ENCODE peak calls at places on chromosomes 4 and X, in five cellular contexts. Y is HepG2, X is GM12878, E is H1, H is NT2/D1. B is an unnamed sample.

GRCh38 chrX:76026292-76026691 is 146.6 kb upstream of the PBDC1 start:
- DNase-seq in Y (no peak), X (no peak), E (no peak), H (no peak), B (no peak)

GRCh38 chr4:88573995-88574394 is 18.3 kb upstream of the HERC3 start:
- DNase-seq in Y (peak), X (no peak), E (no peak), H (no peak), B (peak)

GRCh38 chr4:165351359-165352130 is 24.1 kb downstream of the MSMO1 start:
- DNase-seq in Y (peak), X (no peak), E (no peak), H (no peak), B (no peak)

GRCh38 chrX:63889001-63889400 is 104.0 kb upstream of the ARHGEF9 start:
- DNase-seq in Y (no peak), X (no peak), E (no peak), H (no peak), B (no peak)

GRCh38 chrX:153769865-153770605 is 6.0 kb downstream of the PLXNB3 start:
- DNase-seq in Y (no peak), X (no peak), E (no peak), H (no peak), B (no peak)

GRCh38 chrX:2767631-2768455 is 16.0 kb downstream of the XG start:
- DNase-seq in Y (peak), X (no peak), E (no peak), H (peak), B (no peak)

GRCh38 chr4:98932539-98932938 is 3.6 kb upstream of the EIF4E start:
- DNase-seq in Y (no peak), X (no peak), E (no peak), H (no peak), B (no peak)

GRCh38 chrX:18353931-18354368 is 538 bp downstream of the SCML2 start:
- DNase-seq in Y (peak), X (no peak), E (no peak), H (peak), B (peak)

GRCh38 chr4:32775049-32775448 is 2054.9 kb downstream of the PCDH7 start:
- DNase-seq in Y (peak), X (no peak), E (no peak), H (peak), B (peak)

GRCh38 chrX:138255373-138255772 is 456.1 kb downstream of the FGF13 start:
- DNase-seq in Y (no peak), X (no peak), E (no peak), H (no peak), B (no peak)

GRCh38 chrX:151830911-151831310 is 81.8 kb upstream of the MAGEA4 start:
- DNase-seq in Y (no peak), X (no peak), E (no peak), H (peak), B (no peak)

GRCh38 chr4:8310306-8310705 is 40.8 kb downstream of the HTRA3 start:
- DNase-seq in Y (no peak), X (no peak), E (no peak), H (no peak), B (no peak)

GRCh38 chrX:153816821-153817220 is 13.5 kb downstream of the PDZD4 start:
- DNase-seq in Y (no peak), X (no peak), E (no peak), H (no peak), B (no peak)

GRCh38 chr4:60619531-60620305 is 580.4 kb upstream of the ADGRL3 start:
- DNase-seq in Y (no peak), X (no peak), E (no peak), H (no peak), B (no peak)

GRCh38 chr4:100106982-100107381 is 83.3 kb downstream of the DDIT4L start:
- DNase-seq in Y (no peak), X (peak), E (no peak), H (no peak), B (no peak)

GRCh38 chr4:185182196-185182595 is 21.6 kb downstream of the CFAP97 start:
- DNase-seq in Y (no peak), X (no peak), E (no peak), H (no peak), B (no peak)
- TF ChIP-seq SUZ12 in Y (no peak), X (no peak), E (no peak), H (no peak), B (no peak)

GRCh38 chr4:151455212-151455611 is 46.2 kb downstream of the FHIP1A start:
- DNase-seq in Y (no peak), X (no peak), E (no peak), H (no peak), B (peak)

GRCh38 chr4:151460434-151460833 is 51.5 kb downstream of the FHIP1A start:
- DNase-seq in Y (no peak), X (no peak), E (no peak), H (no peak), B (no peak)

GRCh38 chr4:151454513-151454912 is 45.5 kb downstream of the FHIP1A start:
- DNase-seq in Y (no peak), X (no peak), E (no peak), H (no peak), B (no peak)

GRCh38 chr4:151459380-151459779 is 50.4 kb downstream of the FHIP1A start:
- DNase-seq in Y (no peak), X (no peak), E (no peak), H (no peak), B (no peak)

DNA sequence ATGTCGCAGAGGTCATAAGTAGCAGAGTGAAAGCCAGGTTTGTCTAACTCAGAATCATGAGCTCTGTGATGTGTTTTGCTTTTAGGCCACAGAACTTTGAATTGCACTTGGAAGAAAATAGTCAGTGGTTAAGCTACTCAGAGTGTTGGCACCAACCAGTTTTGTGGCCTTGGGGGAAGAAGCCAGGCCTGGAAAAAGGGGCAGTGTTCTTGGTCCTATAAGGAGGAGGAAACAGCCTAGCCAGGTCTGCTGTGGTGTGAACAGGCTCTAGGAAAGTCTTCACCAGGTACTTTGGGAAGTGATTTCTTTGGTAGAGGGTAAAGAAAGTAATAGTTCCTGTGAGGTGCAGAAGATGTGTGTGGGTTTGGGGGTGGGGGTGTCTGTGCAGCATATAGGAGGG is 49.2 kb downstream of the FHIP1A start:
- DNase-seq in Y (no peak), X (no peak), E (no peak), H (no peak), B (no peak)
- TF ChIP-seq SUZ12 in Y (no peak), X (no peak), E (no peak), H (no peak), B (no peak)

DNA sequence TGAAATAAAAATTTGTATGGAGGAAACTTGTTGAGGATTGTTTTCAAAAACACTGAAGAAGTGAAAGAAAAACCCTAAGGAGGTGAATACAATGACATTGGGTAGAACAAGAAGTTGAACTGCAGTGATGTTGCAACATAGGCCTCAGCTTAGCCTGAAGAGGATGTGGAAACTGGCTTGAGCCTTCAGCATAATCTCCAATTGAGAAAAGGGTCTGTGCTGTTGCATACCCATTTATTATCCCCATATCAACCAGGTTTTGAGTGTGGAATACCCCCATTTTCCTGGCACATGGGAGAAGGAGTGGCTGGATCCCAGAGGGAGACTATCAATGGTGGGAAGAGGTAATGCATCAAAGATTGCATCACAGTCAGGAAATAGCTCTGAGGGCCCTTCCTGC is 695.0 kb upstream of the HS3ST1 start:
- DNase-seq in Y (no peak), X (no peak), E (no peak), H (no peak), B (no peak)
- TF ChIP-seq SUZ12 in Y (no peak), X (no peak), E (no peak), H (no peak), B (no peak)

DNA sequence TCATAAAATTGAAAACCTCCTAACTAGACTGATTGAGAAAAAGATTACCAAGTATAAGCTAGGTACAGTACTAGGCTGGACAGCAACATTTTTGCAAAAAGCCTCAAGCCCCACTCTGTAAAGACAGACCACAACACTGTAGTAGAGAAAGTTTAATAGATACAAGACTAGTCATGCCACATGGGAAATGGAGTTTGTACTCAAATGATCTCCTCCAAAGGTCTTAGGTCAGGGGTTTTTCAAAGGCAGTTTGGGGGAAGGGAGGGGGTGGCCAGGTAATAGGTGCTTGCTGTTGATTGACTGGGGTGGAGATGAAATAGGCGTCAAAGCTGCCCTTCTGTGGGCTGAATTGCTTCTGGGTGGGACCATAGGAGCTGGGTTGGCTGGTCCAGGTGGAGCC is 14.2 kb downstream of the CNGA1 start:
- DNase-seq in Y (no peak), X (no peak), E (no peak), H (no peak), B (no peak)
- TF ChIP-seq SUZ12 in Y (no peak), X (no peak), E (no peak), H (no peak), B (no peak)

DNA sequence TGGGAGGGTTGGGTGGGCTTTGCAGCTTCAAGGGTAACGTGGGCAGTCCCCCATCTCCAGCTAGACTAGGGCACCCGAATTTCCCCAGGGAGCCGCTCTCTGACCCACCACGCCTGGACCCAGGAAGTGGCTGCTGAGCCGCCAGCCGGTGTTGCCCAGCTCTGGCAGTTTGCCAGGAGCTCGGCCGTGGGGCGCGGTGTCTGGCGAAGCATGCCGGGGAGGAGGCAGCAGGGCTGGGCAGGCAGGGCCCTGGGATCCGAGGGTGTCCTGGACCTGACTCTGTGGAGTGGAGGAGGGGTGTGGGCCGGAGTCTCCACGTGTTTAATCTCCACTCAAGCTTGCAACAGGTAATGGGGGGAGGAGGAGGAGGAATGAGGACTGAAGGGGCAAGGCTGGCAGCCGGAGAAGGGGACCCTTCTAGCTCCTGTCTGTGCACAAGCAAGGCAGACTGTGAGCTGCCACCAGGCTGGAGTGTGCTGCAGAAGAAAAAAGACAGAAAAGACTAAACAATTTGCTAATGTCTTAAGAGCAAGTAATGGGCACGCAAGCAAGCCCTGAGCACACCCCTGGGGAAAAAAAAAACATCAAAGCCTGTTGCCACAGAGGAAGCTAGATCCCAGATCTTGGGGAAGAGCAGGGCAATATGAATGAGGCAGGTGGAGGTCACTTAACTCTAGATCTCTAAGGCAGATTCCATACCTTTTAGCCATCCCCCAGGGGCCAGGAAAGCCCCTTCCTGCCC is 2.4 kb downstream of the LONRF3 start:
- DNase-seq in Y (no peak), X (no peak), E (no peak), H (no peak), B (peak)
- TF ChIP-seq SUZ12 in Y (no peak), X (no peak), E (no peak), H (no peak), B (no peak)

GRCh38 chr4:104470770-104471169 is 23.9 kb downstream of the CXXC4 start:
- DNase-seq in Y (peak), X (no peak), E (no peak), H (no peak), B (no peak)

GRCh38 chr4:104469794-104470193 is 24.9 kb downstream of the CXXC4 start:
- DNase-seq in Y (no peak), X (no peak), E (no peak), H (no peak), B (no peak)

GRCh38 chr4:104472766-104473165 is 21.9 kb downstream of the CXXC4 start:
- DNase-seq in Y (no peak), X (no peak), E (no peak), H (no peak), B (no peak)

GRCh38 chr4:104475652-104476051 is 19.0 kb downstream of the CXXC4 start:
- DNase-seq in Y (no peak), X (no peak), E (no peak), H (no peak), B (no peak)
- TF ChIP-seq SUZ12 in Y (no peak), X (no peak), E (no peak), H (no peak), B (no peak)

DNA sequence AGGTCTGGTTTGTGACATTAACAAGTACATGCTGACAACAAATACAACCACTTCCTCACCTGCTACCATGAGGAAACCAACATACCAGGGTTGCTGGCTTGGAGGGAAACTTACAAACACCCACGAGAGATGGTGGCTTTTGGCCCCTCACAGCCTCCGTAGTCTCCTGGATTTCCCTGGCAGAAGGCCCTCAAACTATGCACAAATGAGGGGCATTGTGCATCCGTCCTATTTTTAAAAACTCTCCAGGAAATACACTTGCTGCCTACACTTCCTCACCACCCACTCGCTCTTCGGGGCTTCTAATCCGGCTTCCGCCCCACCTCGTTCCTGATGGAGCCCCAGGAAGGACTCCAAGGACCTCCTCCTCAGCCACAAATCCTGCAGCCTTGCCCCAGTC is 355.0 kb upstream of the GATB start:
- DNase-seq in Y (no peak), X (no peak), E (no peak), H (no peak), B (no peak)
- TF ChIP-seq SUZ12 in Y (no peak), X (no peak), E (no peak), H (no peak), B (no peak)